ENCODE peak calls at places on chromosomes 3 and 15, in six cellular contexts. W is RWPE1, F is foreskin fibroblast, V is cardiac fibroblast, X is thoracic aorta, B is tibial artery. J is an unnamed sample.

GRCh38 chr3:61897848-61898247 is 336.5 kb downstream of the PTPRG start:
- DNase-seq in F (no peak), W (no peak), X (no peak), V (no peak), B (no peak), J (no peak)

GRCh38 chr3:101466465-101467309 is 46.3 kb downstream of the SENP7 start:
- DNase-seq in W (no peak), V (no peak), F (no peak), B (no peak), X (no peak), J (no peak)

GRCh38 chr3:124558898-124559649 is 171.2 kb upstream of the UMPS start:
- DNase-seq in F (peak), B (peak), V (peak), X (peak), W (peak), J (peak)

GRCh38 chr3:183381179-183381578 is 47.2 kb downstream of the MCF2L2 start:
- DNase-seq in V (peak), F (peak), B (no peak), X (no peak), W (no peak), J (peak)

GRCh38 chr15:81030368-81030739 is 29.6 kb downstream of the TLNRD1 start:
- DNase-seq in B (no peak), F (no peak), W (no peak), V (no peak), X (no peak), J (no peak)

GRCh38 chr15:99424978-99425665 is 140.7 kb upstream of the MEF2A start:
- DNase-seq in F (peak), W (peak), X (peak), B (peak), V (peak), J (peak)

GRCh38 chr3:31377045-31377642 is 155.6 kb upstream of the STT3B start:
- DNase-seq in F (peak), W (peak), X (no peak), V (peak), B (no peak), J (peak)

GRCh38 chr15:84552896-84553295 is 47.9 kb upstream of the ZSCAN2 start:
- DNase-seq in F (no peak), V (no peak), B (no peak), X (no peak), W (no peak), J (peak)

GRCh38 chr15:60000113-60000823 is 3.8 kb upstream of the FOXB1 start:
- DNase-seq in W (no peak), F (no peak), X (no peak), B (no peak), V (no peak), J (no peak)

GRCh38 chr3:188546835-188547670 is 393.1 kb downstream of the LPP start:
- DNase-seq in V (peak), F (peak), B (no peak), W (peak), X (no peak), J (peak)

GRCh38 chr3:196344663-196345062 is 6.5 kb upstream of the TM4SF19 start:
- DNase-seq in B (no peak), F (no peak), V (no peak), W (no peak), X (no peak), J (no peak)

GRCh38 chr3:100455841-100456550 is 36.4 kb upstream of the TMEM45A start:
- DNase-seq in B (no peak), V (no peak), X (no peak), W (no peak), F (no peak), J (no peak)

GRCh38 chr3:197736010-197736490 is 654 bp downstream of the RUBCN start:
- DNase-seq in V (peak), F (no peak), X (no peak), B (no peak), W (peak), J (no peak)
- TF ChIP-seq CTCF in V (no peak), F (no peak), X (no peak), B (no peak), W (no peak), J (no peak)

GRCh38 chr3:98070840-98071239 is 16.1 kb upstream of the OR5AC2 start:
- DNase-seq in B (no peak), W (no peak), F (no peak), V (no peak), X (no peak), J (no peak)

GRCh38 chr3:98073486-98073885 is 13.5 kb upstream of the OR5AC2 start:
- DNase-seq in V (no peak), W (no peak), F (no peak), B (no peak), X (no peak), J (no peak)

DNA sequence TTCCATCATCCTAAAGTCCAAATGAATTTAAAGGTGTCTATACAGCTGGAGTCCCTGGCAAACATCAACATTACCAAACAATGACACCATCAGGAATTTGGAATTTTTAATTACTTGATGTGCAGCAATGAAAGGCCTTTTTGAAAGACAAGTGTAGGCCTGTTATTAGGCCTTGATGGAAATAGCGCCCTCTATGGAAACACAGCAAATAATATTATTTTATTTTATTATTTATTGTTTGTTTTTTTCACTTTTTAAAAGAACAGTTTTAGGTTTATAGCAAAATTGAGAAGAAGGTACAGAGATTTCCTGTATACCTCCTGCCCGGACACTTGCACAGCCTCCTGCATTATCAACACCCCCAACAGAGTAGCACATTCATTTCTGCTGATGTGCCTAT is 18.1 kb upstream of the OR5AC2 start:
- DNase-seq in B (no peak), V (no peak), W (no peak), F (no peak), X (no peak), J (no peak)
- TF ChIP-seq CTCF in B (no peak), V (no peak), W (no peak), F (no peak), X (no peak), J (peak)

GRCh38 chr3:134299888-134300206 is 49.2 kb upstream of the RYK start:
- DNase-seq in W (no peak), V (no peak), X (no peak), B (no peak), F (no peak), J (no peak)

GRCh38 chr3:134299185-134299887 is 48.7 kb upstream of the RYK start:
- DNase-seq in W (no peak), V (peak), X (no peak), F (no peak), B (no peak), J (peak)

GRCh38 chr3:134298281-134298680 is 47.6 kb upstream of the RYK start:
- DNase-seq in F (no peak), W (no peak), X (no peak), B (no peak), V (no peak), J (no peak)

GRCh38 chr3:134302674-134303073 is 52.0 kb upstream of the RYK start:
- DNase-seq in X (no peak), W (no peak), B (no peak), V (no peak), F (no peak), J (no peak)

GRCh38 chr3:134300520-134300919 is 49.9 kb upstream of the RYK start:
- DNase-seq in W (no peak), X (no peak), V (no peak), F (no peak), B (no peak), J (no peak)
- TF ChIP-seq CTCF in W (no peak), X (no peak), V (peak), F (peak), B (no peak), J (no peak)

DNA sequence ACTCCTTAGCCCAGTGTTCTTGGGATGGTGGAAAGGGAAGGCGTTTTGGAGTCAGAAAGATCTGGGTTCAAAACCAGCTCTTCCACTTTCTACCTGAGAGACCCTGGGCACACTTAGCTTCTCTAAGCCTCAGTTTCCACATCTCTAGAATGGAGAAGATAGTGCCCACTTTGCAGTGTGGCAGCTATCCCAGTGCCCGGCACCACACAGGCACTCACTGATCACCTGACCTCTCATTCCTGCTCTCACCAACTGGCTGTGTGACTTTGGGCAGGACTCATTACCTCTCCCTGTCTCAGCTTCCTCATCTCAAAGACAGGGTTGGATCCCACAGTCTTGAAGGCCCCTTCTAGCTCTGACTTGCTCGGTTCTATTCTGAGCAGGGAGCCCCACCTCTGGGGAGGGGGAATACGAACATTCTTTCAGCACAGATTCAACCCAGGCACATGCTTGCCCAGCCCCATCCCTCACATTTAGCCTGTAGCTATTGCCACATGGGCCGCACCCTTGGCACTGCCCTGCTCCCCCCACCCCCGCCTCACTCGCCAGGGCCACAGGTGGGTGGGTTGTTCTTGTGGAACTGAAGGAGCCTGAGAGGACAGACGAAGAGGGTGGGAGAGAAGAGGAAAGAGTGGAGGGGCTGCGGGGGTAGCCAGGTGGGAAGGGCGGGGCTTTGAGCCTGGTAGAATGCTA is 39.2 kb downstream of the EPHB3 start:
- DNase-seq in W (peak), V (no peak), F (no peak), B (no peak), X (no peak), J (no peak)
- TF ChIP-seq CTCF in W (no peak), V (no peak), F (no peak), B (no peak), X (no peak), J (no peak)

GRCh38 chr3:35392187-35392586 is 247.1 kb upstream of the ARPP21 start:
- DNase-seq in F (no peak), W (no peak), V (no peak), B (no peak), X (no peak), J (no peak)
- TF ChIP-seq CTCF in F (no peak), W (no peak), V (no peak), B (no peak), X (no peak), J (no peak)

J was measured in HFFc6.